ENCODE peak calls at places on chromosomes 16 and 17, in four cellular contexts. One of them, this sample, is unnamed.

GRCh38 chr17:48723555-48724239 is 712 bp downstream of the PRAC2 start:
- DNase-seq in RPMI7951: peak; percentile 63
- DNase-seq in adipocyte: no peak
- DNase-seq in cardiac muscle cell: peak; percentile 14
- DNase-seq in this sample: no peak

GRCh38 chr17:59355030-59355694 is 23.7 kb downstream of the YPEL2 start:
- DNase-seq in RPMI7951: no peak
- DNase-seq in adipocyte: no peak
- DNase-seq in cardiac muscle cell: no peak
- DNase-seq in this sample: no peak

GRCh38 chr16:68267612-68268405 is 3.5 kb downstream of the SLC7A6 start:
- DNase-seq in RPMI7951: no peak
- DNase-seq in adipocyte: no peak
- DNase-seq in cardiac muscle cell: no peak
- DNase-seq in this sample: no peak

GRCh38 chr17:79362086-79362995 is 248.5 kb downstream of the RBFOX3 start:
- DNase-seq in RPMI7951: no peak
- DNase-seq in adipocyte: no peak
- DNase-seq in cardiac muscle cell: no peak
- DNase-seq in this sample: no peak

GRCh38 chr16:72877374-72878028 is 170.4 kb downstream of the ZFHX3 start:
- DNase-seq in RPMI7951: peak; percentile 97
- DNase-seq in adipocyte: peak; percentile 78
- DNase-seq in cardiac muscle cell: no peak
- DNase-seq in this sample: no peak

GRCh38 chr17:37458805-37459204 is 30.9 kb upstream of the DUSP14 start:
- DNase-seq in RPMI7951: peak; percentile 73
- DNase-seq in adipocyte: no peak
- DNase-seq in cardiac muscle cell: no peak
- DNase-seq in this sample: no peak

GRCh38 chr17:38748329-38749221 is at the start of gene PCGF2:
- DNase-seq in RPMI7951: peak; percentile 86
- DNase-seq in adipocyte: peak; percentile 94
- DNase-seq in cardiac muscle cell: peak; percentile 95
- DNase-seq in this sample: no peak

GRCh38 chr17:78444392-78444791 is 65.9 kb downstream of the PGS1 start:
- DNase-seq in RPMI7951: no peak
- DNase-seq in adipocyte: no peak
- DNase-seq in cardiac muscle cell: no peak
- DNase-seq in this sample: no peak

GRCh38 chr17:75390982-75391381 is 14.5 kb downstream of the GRB2 start:
- DNase-seq in RPMI7951: no peak
- DNase-seq in adipocyte: no peak
- DNase-seq in cardiac muscle cell: no peak
- DNase-seq in this sample: no peak

GRCh38 chr17:48131216-48131824 is 23.8 kb downstream of the SNX11 start:
- DNase-seq in RPMI7951: peak; percentile 64
- DNase-seq in adipocyte: peak; percentile 91
- DNase-seq in cardiac muscle cell: peak; percentile 84
- DNase-seq in this sample: no peak

GRCh38 chr17:61458000-61458399 is 5.8 kb downstream of the TBX4 start:
- DNase-seq in RPMI7951: no peak
- DNase-seq in adipocyte: no peak
- DNase-seq in cardiac muscle cell: no peak
- DNase-seq in this sample: no peak

GRCh38 chr16:84526794-84527485 is 22.5 kb upstream of the MEAK7 start:
- DNase-seq in RPMI7951: peak; percentile 88
- DNase-seq in adipocyte: no peak
- DNase-seq in cardiac muscle cell: no peak
- DNase-seq in this sample: no peak

GRCh38 chr17:69452664-69453260 is 38.3 kb downstream of the MAP2K6 start:
- DNase-seq in RPMI7951: no peak
- DNase-seq in adipocyte: no peak
- DNase-seq in cardiac muscle cell: no peak
- DNase-seq in this sample: no peak

GRCh38 chr17:40425741-40426140 is 8.0 kb upstream of the TOP2A start:
- DNase-seq in RPMI7951: no peak
- DNase-seq in adipocyte: no peak
- DNase-seq in cardiac muscle cell: no peak
- DNase-seq in this sample: no peak

GRCh38 chr16:75263291-75263962 is 12.0 kb upstream of the BCAR1 start:
- DNase-seq in RPMI7951: no peak
- DNase-seq in adipocyte: no peak
- DNase-seq in cardiac muscle cell: no peak
- DNase-seq in this sample: no peak

GRCh38 chr17:57892820-57893595 is 43.2 kb upstream of the MRPS23 start:
- DNase-seq in RPMI7951: peak; percentile 99
- DNase-seq in adipocyte: peak; percentile 98
- DNase-seq in cardiac muscle cell: peak; percentile 73
- DNase-seq in this sample: no peak

This sample was measured in activated T-helper 2 cell treated with anti-CD3 and anti-CD28 coated beads, Interferon-gamma antibody, Interleukin-2, Interleukin-4, amounts not matched to agents 10 μg/mL and 5 μg/mL and 100 μg/mL, durations not matched to agents 14 hours and 24 hours and 36 hours.